ENCODE peak calls at places on chromosome 12, in ten cellular contexts. One of them, this sample, is unnamed.

GRCh38 chr12:95096378-95096777 is 23.0 kb upstream of the NR2C1 start:
- DNase-seq in A549: no peak
- DNase-seq in psoas muscle: no peak
- DNase-seq in dorsolateral prefrontal cortex: no peak
- DNase-seq in lung: no peak
- DNase-seq in fibroblast of lung: no peak
- DNase-seq in bronchial epithelial cell: no peak
- DNase-seq in lower leg skin: no peak
- DNase-seq in IMR-90: no peak
- DNase-seq in astrocyte of the spinal cord: no peak
- DNase-seq in this sample: no peak

GRCh38 chr12:13472690-13473089 is 276.2 kb downstream of the EMP1 start:
- DNase-seq in A549: no peak
- DNase-seq in psoas muscle: no peak
- DNase-seq in dorsolateral prefrontal cortex: no peak
- DNase-seq in lung: no peak
- DNase-seq in fibroblast of lung: peak; percentile 1
- DNase-seq in bronchial epithelial cell: peak; percentile 32
- DNase-seq in lower leg skin: no peak
- DNase-seq in IMR-90: peak; percentile 3
- DNase-seq in astrocyte of the spinal cord: peak; percentile 11
- DNase-seq in this sample: peak; percentile 1

GRCh38 chr12:67819902-67820301 is 169.3 kb upstream of the IFNG-AS1 start:
- DNase-seq in A549: no peak
- DNase-seq in psoas muscle: no peak
- DNase-seq in dorsolateral prefrontal cortex: no peak
- DNase-seq in lung: no peak
- DNase-seq in fibroblast of lung: no peak
- DNase-seq in bronchial epithelial cell: no peak
- DNase-seq in lower leg skin: no peak
- DNase-seq in IMR-90: no peak
- DNase-seq in astrocyte of the spinal cord: no peak
- DNase-seq in this sample: no peak

GRCh38 chr12:64452559-64453329 is 824 bp downstream of the TBK1 start:
- DNase-seq in A549: peak; percentile 46
- DNase-seq in psoas muscle: no peak
- DNase-seq in dorsolateral prefrontal cortex: no peak
- DNase-seq in lung: no peak
- DNase-seq in fibroblast of lung: peak; percentile 88
- DNase-seq in bronchial epithelial cell: peak; percentile 98
- DNase-seq in lower leg skin: no peak
- DNase-seq in IMR-90: peak; percentile 90
- DNase-seq in astrocyte of the spinal cord: peak; percentile 79
- DNase-seq in this sample: peak; percentile 91

GRCh38 chr12:107306141-107306670 is 212.9 kb upstream of the CRY1 start:
- DNase-seq in A549: no peak
- DNase-seq in psoas muscle: no peak
- DNase-seq in dorsolateral prefrontal cortex: no peak
- DNase-seq in lung: no peak
- DNase-seq in fibroblast of lung: no peak
- DNase-seq in bronchial epithelial cell: no peak
- DNase-seq in lower leg skin: no peak
- DNase-seq in IMR-90: no peak
- DNase-seq in astrocyte of the spinal cord: no peak
- DNase-seq in this sample: no peak

GRCh38 chr12:112261559-112261958 is 120.7 kb downstream of the HECTD4 start:
- DNase-seq in A549: peak; percentile 37
- DNase-seq in psoas muscle: no peak
- DNase-seq in dorsolateral prefrontal cortex: no peak
- DNase-seq in lung: no peak
- DNase-seq in fibroblast of lung: no peak
- DNase-seq in bronchial epithelial cell: no peak
- DNase-seq in lower leg skin: no peak
- DNase-seq in IMR-90: no peak
- DNase-seq in astrocyte of the spinal cord: no peak
- DNase-seq in this sample: no peak

GRCh38 chr12:95319694-95320331 is 102.2 kb downstream of the VEZT start:
- DNase-seq in A549: no peak
- DNase-seq in psoas muscle: no peak
- DNase-seq in dorsolateral prefrontal cortex: no peak
- DNase-seq in lung: no peak
- DNase-seq in fibroblast of lung: peak; percentile 61
- DNase-seq in bronchial epithelial cell: peak; percentile 70
- DNase-seq in lower leg skin: no peak
- DNase-seq in IMR-90: peak; percentile 10
- DNase-seq in astrocyte of the spinal cord: peak; percentile 81
- DNase-seq in this sample: no peak

GRCh38 chr12:106629797-106630669 is 47.2 kb downstream of the RFX4 start:
- DNase-seq in A549: no peak
- DNase-seq in psoas muscle: no peak
- DNase-seq in dorsolateral prefrontal cortex: no peak
- DNase-seq in lung: no peak
- DNase-seq in fibroblast of lung: peak; percentile 48
- DNase-seq in bronchial epithelial cell: no peak
- DNase-seq in lower leg skin: no peak
- DNase-seq in IMR-90: no peak
- DNase-seq in astrocyte of the spinal cord: peak; percentile 6
- DNase-seq in this sample: peak; percentile 17

GRCh38 chr12:8680533-8680932 is 17.3 kb upstream of the RIMKLB start:
- DNase-seq in A549: no peak
- DNase-seq in psoas muscle: no peak
- DNase-seq in dorsolateral prefrontal cortex: no peak
- DNase-seq in lung: no peak
- DNase-seq in fibroblast of lung: no peak
- DNase-seq in bronchial epithelial cell: no peak
- DNase-seq in lower leg skin: no peak
- DNase-seq in IMR-90: no peak
- DNase-seq in astrocyte of the spinal cord: no peak
- DNase-seq in this sample: no peak

GRCh38 chr12:103301642-103302620 is 193.8 kb downstream of the C12orf42 start:
- DNase-seq in A549: no peak
- DNase-seq in psoas muscle: peak; percentile 22
- DNase-seq in dorsolateral prefrontal cortex: no peak
- DNase-seq in lung: no peak
- DNase-seq in fibroblast of lung: no peak
- DNase-seq in bronchial epithelial cell: no peak
- DNase-seq in lower leg skin: no peak
- DNase-seq in IMR-90: no peak
- DNase-seq in astrocyte of the spinal cord: no peak
- DNase-seq in this sample: no peak

GRCh38 chr12:6742833-6743232 is 10.1 kb downstream of the MLF2 start:
- DNase-seq in A549: no peak
- DNase-seq in psoas muscle: no peak
- DNase-seq in dorsolateral prefrontal cortex: no peak
- DNase-seq in lung: no peak
- DNase-seq in fibroblast of lung: no peak
- DNase-seq in bronchial epithelial cell: peak; percentile 28
- DNase-seq in lower leg skin: no peak
- DNase-seq in IMR-90: no peak
- DNase-seq in astrocyte of the spinal cord: no peak
- DNase-seq in this sample: no peak

GRCh38 chr12:127284870-127285431 is 982.0 kb upstream of the TMEM132C start:
- DNase-seq in A549: no peak
- DNase-seq in psoas muscle: peak; percentile 72
- DNase-seq in dorsolateral prefrontal cortex: no peak
- DNase-seq in lung: no peak
- DNase-seq in fibroblast of lung: peak; percentile 89
- DNase-seq in bronchial epithelial cell: peak; percentile 88
- DNase-seq in lower leg skin: peak; percentile 76
- DNase-seq in IMR-90: peak; percentile 81
- DNase-seq in astrocyte of the spinal cord: peak; percentile 90
- DNase-seq in this sample: peak; percentile 98

GRCh38 chr12:82817368-82817767 is 130.7 kb downstream of the TMTC2 start:
- DNase-seq in A549: no peak
- DNase-seq in psoas muscle: no peak
- DNase-seq in dorsolateral prefrontal cortex: no peak
- DNase-seq in lung: no peak
- DNase-seq in fibroblast of lung: peak; percentile 8
- DNase-seq in bronchial epithelial cell: peak; percentile 44
- DNase-seq in lower leg skin: no peak
- DNase-seq in IMR-90: no peak
- DNase-seq in astrocyte of the spinal cord: peak; percentile 27
- DNase-seq in this sample: no peak

GRCh38 chr12:11695321-11695720 is 45.8 kb downstream of the ETV6 start:
- DNase-seq in A549: no peak
- DNase-seq in psoas muscle: no peak
- DNase-seq in dorsolateral prefrontal cortex: no peak
- DNase-seq in lung: no peak
- DNase-seq in fibroblast of lung: peak; percentile 83
- DNase-seq in bronchial epithelial cell: peak; percentile 17
- DNase-seq in lower leg skin: no peak
- DNase-seq in IMR-90: peak; percentile 58
- DNase-seq in astrocyte of the spinal cord: peak; percentile 54
- DNase-seq in this sample: peak; percentile 86

GRCh38 chr12:81245918-81246611 is 168.2 kb downstream of the ACSS3 start:
- DNase-seq in A549: no peak
- DNase-seq in psoas muscle: no peak
- DNase-seq in dorsolateral prefrontal cortex: no peak
- DNase-seq in lung: no peak
- DNase-seq in fibroblast of lung: no peak
- DNase-seq in bronchial epithelial cell: no peak
- DNase-seq in lower leg skin: no peak
- DNase-seq in IMR-90: no peak
- DNase-seq in astrocyte of the spinal cord: peak; percentile 52
- DNase-seq in this sample: no peak

GRCh38 chr12:90075685-90076084 is 367.0 kb upstream of the ATP2B1 start:
- DNase-seq in A549: no peak
- DNase-seq in psoas muscle: no peak
- DNase-seq in dorsolateral prefrontal cortex: no peak
- DNase-seq in lung: no peak
- DNase-seq in fibroblast of lung: no peak
- DNase-seq in bronchial epithelial cell: no peak
- DNase-seq in lower leg skin: no peak
- DNase-seq in IMR-90: no peak
- DNase-seq in astrocyte of the spinal cord: no peak
- DNase-seq in this sample: no peak

DNA sequence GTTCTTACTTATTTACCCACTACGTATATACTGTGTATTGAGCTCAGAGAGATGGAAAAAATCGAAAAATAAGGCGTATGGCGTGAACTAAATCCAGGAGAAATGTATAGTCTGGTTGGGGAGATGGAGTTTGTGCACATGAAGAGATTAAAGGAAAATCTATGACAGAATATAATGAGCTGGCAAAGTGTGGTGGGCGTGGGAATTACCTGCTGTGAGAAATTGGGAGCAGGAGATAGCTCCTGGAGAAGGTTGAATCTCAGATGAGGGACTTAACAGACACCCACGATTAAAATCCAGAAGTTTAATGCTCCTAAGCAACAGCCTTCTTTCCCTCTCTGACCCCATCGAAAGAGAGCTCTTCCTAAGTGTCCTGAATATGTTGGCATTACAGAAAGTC is 224.2 kb upstream of the FKBP4 start:
- DNase-seq in A549: no peak
- DNase-seq in psoas muscle: no peak
- DNase-seq in dorsolateral prefrontal cortex: no peak
- DNase-seq in lung: no peak
- DNase-seq in fibroblast of lung: no peak
- DNase-seq in bronchial epithelial cell: no peak
- DNase-seq in lower leg skin: no peak
- DNase-seq in IMR-90: no peak
- DNase-seq in astrocyte of the spinal cord: no peak
- DNase-seq in this sample: no peak
- TF ChIP-seq CTCF in A549: no peak
- TF ChIP-seq CTCF in psoas muscle: no peak
- TF ChIP-seq CTCF in dorsolateral prefrontal cortex: no peak
- TF ChIP-seq CTCF in lung: no peak
- TF ChIP-seq CTCF in fibroblast of lung: no peak
- TF ChIP-seq CTCF in bronchial epithelial cell: no peak
- TF ChIP-seq CTCF in lower leg skin: no peak
- TF ChIP-seq CTCF in IMR-90: no peak
- TF ChIP-seq CTCF in astrocyte of the spinal cord: no peak
- TF ChIP-seq CTCF in this sample: no peak

DNA sequence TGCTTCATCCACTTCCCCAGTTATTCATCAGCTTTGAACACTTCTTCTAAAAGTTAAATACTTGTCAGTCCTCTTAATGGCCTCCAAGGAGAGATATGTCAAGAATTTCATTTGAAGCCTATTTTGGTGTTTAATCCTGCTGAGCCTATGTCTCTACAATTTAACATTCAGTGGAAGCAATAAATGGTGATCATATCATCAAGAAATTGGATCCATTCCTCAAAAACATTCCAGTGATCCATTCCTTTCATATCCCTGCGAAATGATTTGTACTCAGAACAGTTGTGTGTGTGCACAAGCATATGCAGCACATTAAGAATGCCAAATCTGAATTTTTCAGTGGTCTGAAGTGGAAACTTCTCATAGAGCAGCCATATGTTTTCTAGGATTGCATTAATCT is 373.7 kb upstream of the SYT1 start:
- DNase-seq in A549: no peak
- DNase-seq in psoas muscle: no peak
- DNase-seq in dorsolateral prefrontal cortex: no peak
- DNase-seq in lung: no peak
- DNase-seq in fibroblast of lung: peak; percentile 75
- DNase-seq in bronchial epithelial cell: no peak
- DNase-seq in lower leg skin: no peak
- DNase-seq in IMR-90: peak; percentile 1
- DNase-seq in astrocyte of the spinal cord: no peak
- DNase-seq in this sample: peak; percentile 16
- H3K4me3 ChIP-seq in A549: no peak overlapping the region
- H3K4me3 ChIP-seq in psoas muscle: no peak overlapping the region
- H3K4me3 ChIP-seq in dorsolateral prefrontal cortex: no peak overlapping the region
- H3K4me3 ChIP-seq in lung: no peak overlapping the region
- H3K4me3 ChIP-seq in fibroblast of lung: no peak overlapping the region
- H3K4me3 ChIP-seq in bronchial epithelial cell: no peak overlapping the region
- H3K4me3 ChIP-seq in lower leg skin: no peak overlapping the region
- H3K4me3 ChIP-seq in IMR-90: no peak overlapping the region
- H3K4me3 ChIP-seq in astrocyte of the spinal cord: no peak overlapping the region
- H3K4me3 ChIP-seq in this sample: no peak overlapping the region

DNA sequence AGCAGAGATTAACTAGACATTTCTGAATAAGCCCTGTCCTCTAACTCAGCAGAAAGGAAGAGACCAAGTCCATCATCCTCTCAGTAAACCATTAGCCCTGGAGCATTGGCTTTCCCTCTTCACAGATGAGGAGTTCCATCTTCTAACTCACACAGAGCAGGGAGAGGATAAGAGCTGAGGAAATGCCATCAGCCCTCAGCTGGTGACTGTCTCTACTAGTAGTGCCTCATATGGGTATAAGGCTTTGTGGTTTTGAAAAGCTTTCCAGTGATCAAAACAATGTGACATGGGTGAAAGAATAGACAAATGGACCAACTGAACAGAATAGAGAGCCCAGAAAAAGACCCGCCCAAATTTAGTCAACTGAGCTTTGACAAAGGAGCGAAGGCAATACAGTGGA is 197.2 kb upstream of the NUDT4 start:
- DNase-seq in A549: no peak
- DNase-seq in psoas muscle: no peak
- DNase-seq in dorsolateral prefrontal cortex: no peak
- DNase-seq in lung: no peak
- DNase-seq in fibroblast of lung: peak; percentile 30
- DNase-seq in bronchial epithelial cell: no peak
- DNase-seq in lower leg skin: no peak
- DNase-seq in IMR-90: no peak
- DNase-seq in astrocyte of the spinal cord: no peak
- DNase-seq in this sample: no peak
- TF ChIP-seq CTCF in A549: no peak
- TF ChIP-seq CTCF in psoas muscle: no peak
- TF ChIP-seq CTCF in dorsolateral prefrontal cortex: no peak
- TF ChIP-seq CTCF in lung: no peak
- TF ChIP-seq CTCF in fibroblast of lung: no peak
- TF ChIP-seq CTCF in bronchial epithelial cell: no peak
- TF ChIP-seq CTCF in lower leg skin: no peak
- TF ChIP-seq CTCF in IMR-90: no peak
- TF ChIP-seq CTCF in astrocyte of the spinal cord: no peak
- TF ChIP-seq CTCF in this sample: no peak

GRCh38 chr12:57479043-57479375 is 657 bp downstream of the ARHGAP9 start:
- DNase-seq in A549: no peak
- DNase-seq in psoas muscle: no peak
- DNase-seq in dorsolateral prefrontal cortex: no peak
- DNase-seq in lung: no peak
- DNase-seq in fibroblast of lung: no peak
- DNase-seq in bronchial epithelial cell: no peak
- DNase-seq in lower leg skin: no peak
- DNase-seq in IMR-90: no peak
- DNase-seq in astrocyte of the spinal cord: no peak
- DNase-seq in this sample: no peak
- H3K4me3 ChIP-seq in A549: no peak overlapping the region
- H3K4me3 ChIP-seq in psoas muscle: no peak overlapping the region
- H3K4me3 ChIP-seq in dorsolateral prefrontal cortex: no peak overlapping the region
- H3K4me3 ChIP-seq in lung: no peak overlapping the region
- H3K4me3 ChIP-seq in fibroblast of lung: no peak overlapping the region
- H3K4me3 ChIP-seq in bronchial epithelial cell: no peak overlapping the region
- H3K4me3 ChIP-seq in lower leg skin: no peak overlapping the region
- H3K4me3 ChIP-seq in IMR-90: no peak overlapping the region
- H3K4me3 ChIP-seq in astrocyte of the spinal cord: no peak overlapping the region
- H3K4me3 ChIP-seq in this sample: no peak overlapping the region